ENCODE peak calls at places on chromosomes 4 and X, in eight cellular contexts. G is stimulated activated naive B cell treated with anti-CD40 and anti-IgM and Interleukin-4, amounts not matched to agents 10 μg/mL and 1 μg/mL and 100 μg/mL, for 72 hours; Z is WTC11; H is activated T-helper 1 cell treated with Interleukin-2 at 50 U/mL for 16 hours; X is lower leg skin; N is stimulated activated CD8-positive, alpha-beta memory T cell treated with anti-CD3 and anti-CD28 coated beads, Interleukin-7, amount 100 ng/mL, for 1 hour; Q is T-helper 2 cell; E is pons. Y is an unnamed sample.
A peak's percentile ranks its signal among the peaks of the same experiment; 100 is the strongest.

GRCh38 chrX:110089656-110090404 is 86.9 kb downstream of the TMEM164 start:
- DNase-seq in E (peak; percentile 32), H (no peak), G (peak; percentile 32), N (no peak), Q (no peak), Z (no peak), X (no peak), Y (no peak)

GRCh38 chr4:3729188-3729884 is 36.8 kb upstream of the ADRA2C start:
- DNase-seq in E (no peak), Q (no peak), N (no peak), H (no peak), Z (no peak), G (no peak), X (no peak), Y (no peak)

GRCh38 chr4:122833999-122834398 is 7.4 kb downstream of the FGF2 start:
- DNase-seq in X (no peak), E (no peak), H (no peak), Q (no peak), G (no peak), Z (peak; percentile 40), N (no peak), Y (no peak)

GRCh38 chrX:23008431-23009099 is 8.8 kb downstream of the DDX53 start:
- DNase-seq in Z (no peak), X (no peak), Q (no peak), E (peak; percentile 49), G (no peak), H (no peak), N (no peak), Y (no peak)

GRCh38 chr4:100977746-100978397 is 369.5 kb downstream of the PPP3CA start:
- DNase-seq in Z (no peak), H (no peak), Q (no peak), E (peak; percentile 27), X (no peak), G (no peak), N (no peak), Y (no peak)

GRCh38 chr4:185141777-185142176 is 1.3 kb upstream of the SLC25A4 start:
- DNase-seq in N (no peak), Q (no peak), E (no peak), H (no peak), G (no peak), X (no peak), Z (no peak), Y (no peak)

GRCh38 chrX:19683817-19684216 is 168.5 kb upstream of the MAP3K15 start:
- DNase-seq in X (no peak), E (no peak), Z (no peak), H (no peak), G (no peak), N (no peak), Q (peak; percentile 5), Y (peak; percentile 9)

GRCh38 chrX:10199212-10199611 is 42.4 kb downstream of the CLCN4 start:
- DNase-seq in G (peak; percentile 52), E (no peak), Z (no peak), N (no peak), Q (no peak), H (no peak), X (no peak), Y (no peak)

GRCh38 chrX:135050603-135051002 is 1.3 kb downstream of the RTL8A start:
- DNase-seq in N (no peak), E (no peak), Z (no peak), X (no peak), Q (no peak), G (no peak), H (no peak), Y (no peak)

GRCh38 chr4:126611900-126612299 is 1020.9 kb upstream of the INTU start:
- DNase-seq in G (no peak), X (no peak), Q (no peak), N (no peak), Z (no peak), H (no peak), E (no peak), Y (no peak)

GRCh38 chr4:960736-961650 is 12.4 kb downstream of the DGKQ start:
- DNase-seq in Z (no peak), X (no peak), N (no peak), E (no peak), Q (no peak), G (no peak), H (no peak), Y (no peak)

GRCh38 chr4:179755322-179755721 is 2313.1 kb upstream of the AGA start:
- DNase-seq in X (no peak), H (no peak), E (no peak), Z (no peak), N (no peak), G (no peak), Q (no peak), Y (no peak)

GRCh38 chrX:12042615-12043014 is 95.7 kb upstream of the FRMPD4 start:
- DNase-seq in Z (no peak), E (no peak), N (no peak), X (no peak), H (no peak), G (no peak), Q (no peak), Y (no peak)

GRCh38 chr4:39279416-39279815 is 86.7 kb downstream of the RFC1 start:
- DNase-seq in N (no peak), Z (no peak), H (no peak), E (no peak), G (no peak), Q (no peak), X (no peak), Y (no peak)

GRCh38 chrX:111410451-111410850 is 1.5 kb downstream of the DCX start:
- DNase-seq in H (no peak), N (no peak), X (no peak), Q (no peak), G (no peak), Z (no peak), E (no peak), Y (no peak)

GRCh38 chr4:135508006-135508714 is 1306.6 kb upstream of the PABPC4L start:
- DNase-seq in G (no peak), X (no peak), N (no peak), Q (no peak), Z (no peak), E (no peak), H (no peak), Y (no peak)

GRCh38 chr4:132180020-132180427 is 969.1 kb upstream of the PCDH10 start:
- DNase-seq in G (no peak), X (no peak), Q (no peak), N (no peak), H (no peak), Z (no peak), E (no peak), Y (no peak)

GRCh38 chrX:72079607-72080006 is 52.1 kb downstream of the RTL5 start:
- DNase-seq in Q (no peak), Z (no peak), E (no peak), X (no peak), N (no peak), H (no peak), G (no peak), Y (no peak)

GRCh38 chrX:154096140-154097002 is 1.1 kb downstream of the MECP2 start:
- DNase-seq in H (no peak), N (no peak), X (no peak), G (peak; percentile 3), E (peak; percentile 34), Q (no peak), Z (no peak), Y (no peak)

Y was measured in T follicular helper cell.